ENCODE peak calls at places on chromosomes 2 and 18, in five cellular contexts. One of them, this sample, is unnamed.

GRCh38 chr18:75376004-75376403 is 51.5 kb downstream of the SMIM21 start:
- DNase-seq in activated T-helper 1 cell treated with anti-CD3 and anti-CD28 coated beads, Interleukin-12 subunit alpha, Interleukin-12 subunit beta, Interleukin-2, Interleukin-4 antibody, amounts not matched to agents 30 ng/mL and 10 ng/mL and 1 ng/mL, durations not matched to agents 14 hours and 24 hours and 36 hours: no peak
- DNase-seq in A549: no peak
- DNase-seq in RPMI7951: peak; percentile 20
- DNase-seq in Kasumi-1: no peak
- DNase-seq in this sample: no peak

GRCh38 chr18:23578891-23579653 is 7.2 kb downstream of the NPC1 start:
- DNase-seq in Kasumi-1: no peak
- DNase-seq in A549: no peak
- DNase-seq in activated T-helper 1 cell treated with anti-CD3 and anti-CD28 coated beads, Interleukin-12 subunit alpha, Interleukin-12 subunit beta, Interleukin-2, Interleukin-4 antibody, amounts not matched to agents 30 ng/mL and 10 ng/mL and 1 ng/mL, durations not matched to agents 14 hours and 24 hours and 36 hours: no peak
- DNase-seq in RPMI7951: no peak
- DNase-seq in this sample: no peak

GRCh38 chr18:7749510-7749981 is 182.4 kb downstream of the PTPRM start:
- DNase-seq in A549: no peak
- DNase-seq in activated T-helper 1 cell treated with anti-CD3 and anti-CD28 coated beads, Interleukin-12 subunit alpha, Interleukin-12 subunit beta, Interleukin-2, Interleukin-4 antibody, amounts not matched to agents 30 ng/mL and 10 ng/mL and 1 ng/mL, durations not matched to agents 14 hours and 24 hours and 36 hours: no peak
- DNase-seq in RPMI7951: no peak
- DNase-seq in Kasumi-1: no peak
- DNase-seq in this sample: no peak

GRCh38 chr2:38613126-38613848 is 10.6 kb upstream of the HNRNPLL start:
- DNase-seq in A549: no peak
- DNase-seq in Kasumi-1: peak; percentile 40
- DNase-seq in activated T-helper 1 cell treated with anti-CD3 and anti-CD28 coated beads, Interleukin-12 subunit alpha, Interleukin-12 subunit beta, Interleukin-2, Interleukin-4 antibody, amounts not matched to agents 30 ng/mL and 10 ng/mL and 1 ng/mL, durations not matched to agents 14 hours and 24 hours and 36 hours: no peak
- DNase-seq in RPMI7951: no peak
- DNase-seq in this sample: no peak

GRCh38 chr2:104790100-104790811 is 63.7 kb upstream of the POU3F3 start:
- DNase-seq in A549: no peak
- DNase-seq in RPMI7951: no peak
- DNase-seq in Kasumi-1: no peak
- DNase-seq in activated T-helper 1 cell treated with anti-CD3 and anti-CD28 coated beads, Interleukin-12 subunit alpha, Interleukin-12 subunit beta, Interleukin-2, Interleukin-4 antibody, amounts not matched to agents 30 ng/mL and 10 ng/mL and 1 ng/mL, durations not matched to agents 14 hours and 24 hours and 36 hours: no peak
- DNase-seq in this sample: peak; percentile 73

GRCh38 chr18:49021433-49022129 is 70.8 kb upstream of the SMAD7 start:
- DNase-seq in Kasumi-1: peak; percentile 42
- DNase-seq in activated T-helper 1 cell treated with anti-CD3 and anti-CD28 coated beads, Interleukin-12 subunit alpha, Interleukin-12 subunit beta, Interleukin-2, Interleukin-4 antibody, amounts not matched to agents 30 ng/mL and 10 ng/mL and 1 ng/mL, durations not matched to agents 14 hours and 24 hours and 36 hours: peak; percentile 28
- DNase-seq in RPMI7951: no peak
- DNase-seq in A549: no peak
- DNase-seq in this sample: no peak

GRCh38 chr2:7566382-7566881 is 649.2 kb downstream of the RNF144A start:
- DNase-seq in Kasumi-1: no peak
- DNase-seq in A549: no peak
- DNase-seq in RPMI7951: no peak
- DNase-seq in activated T-helper 1 cell treated with anti-CD3 and anti-CD28 coated beads, Interleukin-12 subunit alpha, Interleukin-12 subunit beta, Interleukin-2, Interleukin-4 antibody, amounts not matched to agents 30 ng/mL and 10 ng/mL and 1 ng/mL, durations not matched to agents 14 hours and 24 hours and 36 hours: no peak
- DNase-seq in this sample: no peak

GRCh38 chr2:43075054-43075593 is 151.3 kb downstream of the ZFP36L2 start:
- DNase-seq in RPMI7951: peak; percentile 98
- DNase-seq in Kasumi-1: no peak
- DNase-seq in A549: no peak
- DNase-seq in activated T-helper 1 cell treated with anti-CD3 and anti-CD28 coated beads, Interleukin-12 subunit alpha, Interleukin-12 subunit beta, Interleukin-2, Interleukin-4 antibody, amounts not matched to agents 30 ng/mL and 10 ng/mL and 1 ng/mL, durations not matched to agents 14 hours and 24 hours and 36 hours: no peak
- DNase-seq in this sample: no peak

GRCh38 chr18:27619906-27620305 is 434.8 kb upstream of the CHST9 start:
- DNase-seq in RPMI7951: no peak
- DNase-seq in Kasumi-1: no peak
- DNase-seq in A549: no peak
- DNase-seq in activated T-helper 1 cell treated with anti-CD3 and anti-CD28 coated beads, Interleukin-12 subunit alpha, Interleukin-12 subunit beta, Interleukin-2, Interleukin-4 antibody, amounts not matched to agents 30 ng/mL and 10 ng/mL and 1 ng/mL, durations not matched to agents 14 hours and 24 hours and 36 hours: no peak
- DNase-seq in this sample: no peak

GRCh38 chr2:39538713-39539112 is 101.6 kb upstream of the MAP4K3 start:
- DNase-seq in A549: no peak
- DNase-seq in activated T-helper 1 cell treated with anti-CD3 and anti-CD28 coated beads, Interleukin-12 subunit alpha, Interleukin-12 subunit beta, Interleukin-2, Interleukin-4 antibody, amounts not matched to agents 30 ng/mL and 10 ng/mL and 1 ng/mL, durations not matched to agents 14 hours and 24 hours and 36 hours: no peak
- DNase-seq in RPMI7951: no peak
- DNase-seq in Kasumi-1: no peak
- DNase-seq in this sample: no peak

GRCh38 chr2:140376686-140377085 is 1596.5 kb upstream of the NXPH2 start:
- DNase-seq in RPMI7951: no peak
- DNase-seq in activated T-helper 1 cell treated with anti-CD3 and anti-CD28 coated beads, Interleukin-12 subunit alpha, Interleukin-12 subunit beta, Interleukin-2, Interleukin-4 antibody, amounts not matched to agents 30 ng/mL and 10 ng/mL and 1 ng/mL, durations not matched to agents 14 hours and 24 hours and 36 hours: no peak
- DNase-seq in A549: no peak
- DNase-seq in Kasumi-1: no peak
- DNase-seq in this sample: no peak

GRCh38 chr2:168118733-168119518 is 128.5 kb downstream of the STK39 start:
- DNase-seq in Kasumi-1: peak; percentile 98
- DNase-seq in A549: peak; percentile 4
- DNase-seq in RPMI7951: peak; percentile 68
- DNase-seq in activated T-helper 1 cell treated with anti-CD3 and anti-CD28 coated beads, Interleukin-12 subunit alpha, Interleukin-12 subunit beta, Interleukin-2, Interleukin-4 antibody, amounts not matched to agents 30 ng/mL and 10 ng/mL and 1 ng/mL, durations not matched to agents 14 hours and 24 hours and 36 hours: peak; percentile 5
- DNase-seq in this sample: peak; percentile 77

GRCh38 chr2:228318218-228318617 is 136.7 kb upstream of the SPHKAP start:
- DNase-seq in Kasumi-1: peak; percentile 15
- DNase-seq in activated T-helper 1 cell treated with anti-CD3 and anti-CD28 coated beads, Interleukin-12 subunit alpha, Interleukin-12 subunit beta, Interleukin-2, Interleukin-4 antibody, amounts not matched to agents 30 ng/mL and 10 ng/mL and 1 ng/mL, durations not matched to agents 14 hours and 24 hours and 36 hours: no peak
- DNase-seq in RPMI7951: peak; percentile 58
- DNase-seq in A549: peak; percentile 1
- DNase-seq in this sample: peak; percentile 14

GRCh38 chr18:63292844-63293683 is 26.5 kb downstream of the BCL2 start:
- DNase-seq in A549: no peak
- DNase-seq in Kasumi-1: peak; percentile 51
- DNase-seq in RPMI7951: no peak
- DNase-seq in activated T-helper 1 cell treated with anti-CD3 and anti-CD28 coated beads, Interleukin-12 subunit alpha, Interleukin-12 subunit beta, Interleukin-2, Interleukin-4 antibody, amounts not matched to agents 30 ng/mL and 10 ng/mL and 1 ng/mL, durations not matched to agents 14 hours and 24 hours and 36 hours: no peak
- DNase-seq in this sample: no peak

GRCh38 chr18:3664563-3665178 is 214.7 kb downstream of the TGIF1 start:
- DNase-seq in A549: no peak
- DNase-seq in RPMI7951: peak; percentile 55
- DNase-seq in Kasumi-1: peak; percentile 80
- DNase-seq in activated T-helper 1 cell treated with anti-CD3 and anti-CD28 coated beads, Interleukin-12 subunit alpha, Interleukin-12 subunit beta, Interleukin-2, Interleukin-4 antibody, amounts not matched to agents 30 ng/mL and 10 ng/mL and 1 ng/mL, durations not matched to agents 14 hours and 24 hours and 36 hours: no peak
- DNase-seq in this sample: peak; percentile 64

GRCh38 chr2:148549001-148549400 is 95.5 kb upstream of the EPC2 start:
- DNase-seq in A549: no peak
- DNase-seq in RPMI7951: no peak
- DNase-seq in activated T-helper 1 cell treated with anti-CD3 and anti-CD28 coated beads, Interleukin-12 subunit alpha, Interleukin-12 subunit beta, Interleukin-2, Interleukin-4 antibody, amounts not matched to agents 30 ng/mL and 10 ng/mL and 1 ng/mL, durations not matched to agents 14 hours and 24 hours and 36 hours: no peak
- DNase-seq in Kasumi-1: no peak
- DNase-seq in this sample: no peak

GRCh38 chr2:217800433-217801114 is 202.2 kb downstream of the TNS1 start:
- DNase-seq in activated T-helper 1 cell treated with anti-CD3 and anti-CD28 coated beads, Interleukin-12 subunit alpha, Interleukin-12 subunit beta, Interleukin-2, Interleukin-4 antibody, amounts not matched to agents 30 ng/mL and 10 ng/mL and 1 ng/mL, durations not matched to agents 14 hours and 24 hours and 36 hours: no peak
- DNase-seq in Kasumi-1: no peak
- DNase-seq in RPMI7951: no peak
- DNase-seq in A549: no peak
- DNase-seq in this sample: no peak

GRCh38 chr2:216632321-216632951 is 784 bp upstream of the IGFBP2 start:
- DNase-seq in activated T-helper 1 cell treated with anti-CD3 and anti-CD28 coated beads, Interleukin-12 subunit alpha, Interleukin-12 subunit beta, Interleukin-2, Interleukin-4 antibody, amounts not matched to agents 30 ng/mL and 10 ng/mL and 1 ng/mL, durations not matched to agents 14 hours and 24 hours and 36 hours: no peak
- DNase-seq in A549: no peak
- DNase-seq in RPMI7951: no peak
- DNase-seq in Kasumi-1: no peak
- DNase-seq in this sample: no peak

GRCh38 chr2:71277536-71278103 is 50.7 kb upstream of the PAIP2B start:
- DNase-seq in A549: peak; percentile 75
- DNase-seq in activated T-helper 1 cell treated with anti-CD3 and anti-CD28 coated beads, Interleukin-12 subunit alpha, Interleukin-12 subunit beta, Interleukin-2, Interleukin-4 antibody, amounts not matched to agents 30 ng/mL and 10 ng/mL and 1 ng/mL, durations not matched to agents 14 hours and 24 hours and 36 hours: no peak
- DNase-seq in Kasumi-1: peak; percentile 77
- DNase-seq in RPMI7951: peak; percentile 72
- DNase-seq in this sample: peak; percentile 60

GRCh38 chr2:127134833-127135830 is 28.2 kb upstream of the BIN1 start:
- DNase-seq in activated T-helper 1 cell treated with anti-CD3 and anti-CD28 coated beads, Interleukin-12 subunit alpha, Interleukin-12 subunit beta, Interleukin-2, Interleukin-4 antibody, amounts not matched to agents 30 ng/mL and 10 ng/mL and 1 ng/mL, durations not matched to agents 14 hours and 24 hours and 36 hours: no peak
- DNase-seq in A549: no peak
- DNase-seq in Kasumi-1: no peak
- DNase-seq in RPMI7951: no peak
- DNase-seq in this sample: no peak

GRCh38 chr18:67104700-67105284 is 411.7 kb downstream of the DSEL start:
- DNase-seq in A549: peak; percentile 1
- DNase-seq in activated T-helper 1 cell treated with anti-CD3 and anti-CD28 coated beads, Interleukin-12 subunit alpha, Interleukin-12 subunit beta, Interleukin-2, Interleukin-4 antibody, amounts not matched to agents 30 ng/mL and 10 ng/mL and 1 ng/mL, durations not matched to agents 14 hours and 24 hours and 36 hours: no peak
- DNase-seq in RPMI7951: peak; percentile 8
- DNase-seq in Kasumi-1: peak; percentile 73
- DNase-seq in this sample: peak; percentile 49

GRCh38 chr18:5463390-5463789 is 80.4 kb downstream of the EPB41L3 start:
- DNase-seq in RPMI7951: peak; percentile 55
- DNase-seq in activated T-helper 1 cell treated with anti-CD3 and anti-CD28 coated beads, Interleukin-12 subunit alpha, Interleukin-12 subunit beta, Interleukin-2, Interleukin-4 antibody, amounts not matched to agents 30 ng/mL and 10 ng/mL and 1 ng/mL, durations not matched to agents 14 hours and 24 hours and 36 hours: no peak
- DNase-seq in A549: no peak
- DNase-seq in Kasumi-1: no peak
- DNase-seq in this sample: no peak

GRCh38 chr18:56235061-56235772 is 403.2 kb downstream of the TXNL1 start:
- DNase-seq in activated T-helper 1 cell treated with anti-CD3 and anti-CD28 coated beads, Interleukin-12 subunit alpha, Interleukin-12 subunit beta, Interleukin-2, Interleukin-4 antibody, amounts not matched to agents 30 ng/mL and 10 ng/mL and 1 ng/mL, durations not matched to agents 14 hours and 24 hours and 36 hours: no peak
- DNase-seq in RPMI7951: no peak
- DNase-seq in Kasumi-1: peak; percentile 75
- DNase-seq in A549: no peak
- DNase-seq in this sample: peak; percentile 46

GRCh38 chr2:48589170-48589767 is 28.4 kb upstream of the GTF2A1L start:
- DNase-seq in Kasumi-1: peak; percentile 65
- DNase-seq in A549: peak; percentile 44
- DNase-seq in RPMI7951: peak; percentile 45
- DNase-seq in activated T-helper 1 cell treated with anti-CD3 and anti-CD28 coated beads, Interleukin-12 subunit alpha, Interleukin-12 subunit beta, Interleukin-2, Interleukin-4 antibody, amounts not matched to agents 30 ng/mL and 10 ng/mL and 1 ng/mL, durations not matched to agents 14 hours and 24 hours and 36 hours: no peak
- DNase-seq in this sample: no peak

GRCh38 chr2:179263460-179264237 is 983 bp downstream of the SESTD1 start:
- DNase-seq in activated T-helper 1 cell treated with anti-CD3 and anti-CD28 coated beads, Interleukin-12 subunit alpha, Interleukin-12 subunit beta, Interleukin-2, Interleukin-4 antibody, amounts not matched to agents 30 ng/mL and 10 ng/mL and 1 ng/mL, durations not matched to agents 14 hours and 24 hours and 36 hours: peak; percentile 2
- DNase-seq in Kasumi-1: peak; percentile 79
- DNase-seq in A549: peak; percentile 28
- DNase-seq in RPMI7951: peak; percentile 55
- DNase-seq in this sample: peak; percentile 30

GRCh38 chr2:56012216-56012615 is 88.6 kb upstream of the EFEMP1 start:
- DNase-seq in A549: no peak
- DNase-seq in Kasumi-1: no peak
- DNase-seq in activated T-helper 1 cell treated with anti-CD3 and anti-CD28 coated beads, Interleukin-12 subunit alpha, Interleukin-12 subunit beta, Interleukin-2, Interleukin-4 antibody, amounts not matched to agents 30 ng/mL and 10 ng/mL and 1 ng/mL, durations not matched to agents 14 hours and 24 hours and 36 hours: no peak
- DNase-seq in RPMI7951: no peak
- DNase-seq in this sample: no peak

GRCh38 chr2:217538719-217539118 is 464.1 kb downstream of the TNS1 start:
- DNase-seq in RPMI7951: no peak
- DNase-seq in Kasumi-1: no peak
- DNase-seq in A549: no peak
- DNase-seq in activated T-helper 1 cell treated with anti-CD3 and anti-CD28 coated beads, Interleukin-12 subunit alpha, Interleukin-12 subunit beta, Interleukin-2, Interleukin-4 antibody, amounts not matched to agents 30 ng/mL and 10 ng/mL and 1 ng/mL, durations not matched to agents 14 hours and 24 hours and 36 hours: no peak
- DNase-seq in this sample: no peak

GRCh38 chr2:85708641-85709040 is 14.5 kb downstream of the GNLY start:
- DNase-seq in RPMI7951: no peak
- DNase-seq in Kasumi-1: no peak
- DNase-seq in A549: no peak
- DNase-seq in activated T-helper 1 cell treated with anti-CD3 and anti-CD28 coated beads, Interleukin-12 subunit alpha, Interleukin-12 subunit beta, Interleukin-2, Interleukin-4 antibody, amounts not matched to agents 30 ng/mL and 10 ng/mL and 1 ng/mL, durations not matched to agents 14 hours and 24 hours and 36 hours: no peak
- DNase-seq in this sample: no peak

GRCh38 chr2:215002500-215002899 is 135.9 kb downstream of the ABCA12 start:
- DNase-seq in Kasumi-1: peak; percentile 24
- DNase-seq in RPMI7951: peak; percentile 53
- DNase-seq in A549: peak; percentile 6
- DNase-seq in activated T-helper 1 cell treated with anti-CD3 and anti-CD28 coated beads, Interleukin-12 subunit alpha, Interleukin-12 subunit beta, Interleukin-2, Interleukin-4 antibody, amounts not matched to agents 30 ng/mL and 10 ng/mL and 1 ng/mL, durations not matched to agents 14 hours and 24 hours and 36 hours: no peak
- DNase-seq in this sample: peak; percentile 27

GRCh38 chr2:28408764-28409599 is 16.3 kb downstream of the FOSL2 start:
- DNase-seq in RPMI7951: peak; percentile 100
- DNase-seq in A549: no peak
- DNase-seq in activated T-helper 1 cell treated with anti-CD3 and anti-CD28 coated beads, Interleukin-12 subunit alpha, Interleukin-12 subunit beta, Interleukin-2, Interleukin-4 antibody, amounts not matched to agents 30 ng/mL and 10 ng/mL and 1 ng/mL, durations not matched to agents 14 hours and 24 hours and 36 hours: peak; percentile 61
- DNase-seq in Kasumi-1: peak; percentile 72
- DNase-seq in this sample: no peak